ENCODE peak calls at places on chromosome 7, in five cellular contexts. O is GM13977, Z is cardiac fibroblast, I is transverse colon, R is B cell. D is an unnamed sample.

GRCh38 chr7:26307226-26307625 is 15.6 kb downstream of the SNX10 start:
- DNase-seq in O (no peak), Z (peak), I (peak), R (no peak), D (peak)

GRCh38 chr7:16913643-16914042 is 31.9 kb upstream of the AGR3 start:
- DNase-seq in O (no peak), Z (no peak), I (no peak), R (no peak), D (no peak)

GRCh38 chr7:12423355-12423994 is 19.8 kb upstream of the VWDE start:
- DNase-seq in O (no peak), Z (no peak), I (no peak), R (no peak), D (no peak)

GRCh38 chr7:76285604-76286374 is 16.7 kb upstream of the HSPB1 start:
- DNase-seq in O (no peak), Z (no peak), I (no peak), R (no peak), D (no peak)

GRCh38 chr7:83547526-83547925 is 101.4 kb downstream of the SEMA3E start:
- DNase-seq in O (peak), Z (peak), I (no peak), R (no peak), D (no peak)

GRCh38 chr7:123131140-123131539 is 68.6 kb downstream of the SLC13A1 start:
- DNase-seq in O (no peak), Z (no peak), I (no peak), R (no peak), D (no peak)

GRCh38 chr7:81845628-81846259 is 75.9 kb upstream of the HGF start:
- DNase-seq in O (no peak), Z (peak), I (no peak), R (no peak), D (no peak)

GRCh38 chr7:17521437-17521836 is 223.0 kb downstream of the AHR start:
- DNase-seq in O (no peak), Z (peak), I (no peak), R (no peak), D (no peak)

GRCh38 chr7:36958094-36958718 is 233.9 kb upstream of the AOAH start:
- DNase-seq in O (no peak), Z (no peak), I (no peak), R (no peak), D (no peak)

GRCh38 chr7:120280743-120281142 is 7.8 kb downstream of the KCND2 start:
- DNase-seq in O (no peak), Z (peak), I (no peak), R (no peak), D (no peak)

GRCh38 chr7:65307651-65308299 is 65.9 kb upstream of the ZNF92 start:
- DNase-seq in O (peak), Z (peak), I (peak), R (peak), D (no peak)

GRCh38 chr7:36923831-36924555 is 199.7 kb upstream of the AOAH start:
- DNase-seq in O (no peak), Z (no peak), I (peak), R (no peak), D (no peak)

GRCh38 chr7:159032310-159032709 is 112.4 kb downstream of the VIPR2 start:
- DNase-seq in O (no peak), Z (no peak), I (peak), R (no peak), D (no peak)

GRCh38 chr7:46651070-46651469 is 730.0 kb upstream of the IGFBP3 start:
- DNase-seq in O (no peak), Z (no peak), I (peak), R (no peak), D (no peak)

GRCh38 chr7:114785496-114785895 is 136.4 kb upstream of the MDFIC start:
- DNase-seq in O (no peak), Z (peak), I (no peak), R (no peak), D (no peak)

GRCh38 chr7:147279951-147280350 is 1163.3 kb downstream of the CNTNAP2 start:
- DNase-seq in O (no peak), Z (no peak), I (no peak), R (no peak), D (no peak)

GRCh38 chr7:96861-97260 is 95.5 kb upstream of the FAM20C start:
- DNase-seq in O (no peak), Z (no peak), I (no peak), R (no peak), D (no peak)

DNA sequence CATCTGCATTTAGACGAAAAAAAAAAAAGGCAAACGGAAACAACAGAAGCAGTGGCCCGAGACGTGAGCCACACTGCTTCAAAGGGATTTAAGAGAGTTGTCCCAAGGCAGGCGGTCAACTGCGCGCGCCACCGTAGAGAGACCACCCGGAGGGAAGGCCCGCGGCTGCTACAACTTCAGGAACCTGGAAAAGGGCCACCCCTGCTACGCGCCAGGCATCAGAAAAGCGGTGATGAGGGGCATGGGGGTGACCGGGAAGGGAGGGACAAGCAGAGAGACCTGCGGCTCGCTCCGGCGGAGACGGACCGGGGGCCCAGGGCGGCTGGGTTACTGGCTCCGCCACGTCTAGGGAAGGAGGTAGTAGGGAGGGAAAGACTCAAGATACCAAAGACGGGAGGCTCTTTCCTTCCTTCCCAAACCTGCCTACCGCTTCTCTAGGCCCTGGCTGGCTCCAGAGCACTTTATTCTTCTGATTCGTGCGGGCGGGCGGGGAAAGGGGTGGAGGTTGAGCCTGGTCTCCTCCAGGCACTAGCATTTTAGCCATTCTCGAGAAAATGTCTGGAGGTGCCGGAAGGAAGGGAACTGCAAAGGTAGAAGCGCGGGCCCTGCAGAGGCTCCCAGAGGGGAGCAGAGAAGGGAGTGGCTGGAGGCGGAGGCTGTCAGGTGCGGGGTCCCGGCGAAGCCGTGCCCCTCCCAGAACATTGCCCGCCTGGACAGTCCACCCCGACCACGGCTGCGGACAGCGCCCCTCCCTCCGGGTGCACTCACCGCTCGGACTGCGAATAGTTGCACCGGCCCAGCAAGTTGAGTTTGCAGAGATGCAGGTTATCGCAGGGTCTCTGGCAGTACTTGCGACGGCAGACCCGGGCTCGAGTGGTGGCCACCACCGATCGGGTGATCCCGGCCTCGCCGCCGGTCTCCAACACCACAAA is 998 bp downstream of the ZC3HAV1 start:
- DNase-seq in O (peak), Z (peak), I (peak), R (peak), D (no peak)
- TF ChIP-seq CTCF in O (no peak), Z (no peak), I (no peak), R (no peak), D (no peak)

DNA sequence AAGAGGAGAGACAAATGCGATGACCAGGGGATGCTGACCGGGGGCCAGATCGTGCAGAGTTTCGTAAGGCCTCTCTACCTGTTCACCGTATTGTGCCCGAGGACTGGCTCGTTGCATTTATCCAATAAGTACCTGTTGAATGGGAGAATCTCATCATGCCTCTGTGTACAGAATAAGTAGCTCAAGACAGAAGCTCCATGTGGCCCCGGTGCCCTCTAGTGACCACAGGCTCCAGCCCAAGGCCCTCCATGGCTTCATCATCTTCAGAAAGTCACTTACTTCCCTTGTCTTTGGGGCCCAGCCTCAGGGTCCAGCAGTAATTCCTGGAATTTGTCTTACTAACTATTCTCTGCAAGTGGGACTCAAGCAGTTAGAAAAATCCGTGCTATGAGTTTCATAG is 151.0 kb downstream of the CHN2 start:
- DNase-seq in O (no peak), Z (peak), I (peak), R (no peak), D (no peak)
- TF ChIP-seq CTCF in O (no peak), Z (peak), I (peak), R (no peak), D (peak)

DNA sequence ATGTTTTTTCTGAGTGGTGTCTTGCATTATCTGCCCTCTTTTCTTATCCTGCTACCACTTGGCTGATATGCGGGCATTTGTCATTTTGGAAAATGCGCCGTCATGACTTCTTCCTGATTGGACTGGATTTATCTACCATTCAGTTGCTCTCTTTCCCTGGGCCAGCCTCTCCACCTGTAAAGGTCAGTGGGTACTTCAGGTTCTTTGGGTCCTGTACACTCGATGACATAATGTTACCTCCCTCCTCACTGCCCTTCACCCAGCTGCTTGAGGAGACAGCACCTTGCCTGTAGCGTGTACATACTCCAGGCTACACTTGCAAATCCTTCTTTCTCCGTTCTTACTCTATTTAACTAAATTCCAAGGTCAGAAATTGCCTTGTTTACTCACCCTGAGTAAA is 83.7 kb downstream of the RBM33 start:
- DNase-seq in O (no peak), Z (no peak), I (no peak), R (no peak), D (no peak)
- TF ChIP-seq CTCF in O (no peak), Z (no peak), I (no peak), R (no peak), D (no peak)

DNA sequence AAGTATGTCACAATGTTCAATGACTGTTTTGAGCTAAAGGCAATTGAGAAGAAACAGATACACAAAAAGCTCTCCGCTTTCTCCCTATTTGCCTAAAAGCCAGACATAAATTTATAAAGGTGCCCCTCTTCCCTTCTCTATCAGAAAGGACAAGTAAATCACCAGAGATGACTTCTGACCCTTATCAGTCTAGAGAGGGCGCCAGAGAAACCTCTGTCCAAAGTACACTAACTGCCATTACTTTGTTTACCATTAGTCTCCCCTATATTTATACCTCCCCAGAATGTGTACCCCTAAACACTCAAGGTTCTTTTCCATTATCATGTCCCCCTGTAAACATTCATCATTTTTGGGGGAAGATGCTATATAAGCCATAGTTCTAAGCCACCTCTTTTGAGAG is 49.3 kb downstream of the TPK1 start:
- DNase-seq in O (peak), Z (no peak), I (no peak), R (no peak), D (no peak)
- TF ChIP-seq CTCF in O (peak), Z (no peak), I (no peak), R (peak), D (peak)

DNA sequence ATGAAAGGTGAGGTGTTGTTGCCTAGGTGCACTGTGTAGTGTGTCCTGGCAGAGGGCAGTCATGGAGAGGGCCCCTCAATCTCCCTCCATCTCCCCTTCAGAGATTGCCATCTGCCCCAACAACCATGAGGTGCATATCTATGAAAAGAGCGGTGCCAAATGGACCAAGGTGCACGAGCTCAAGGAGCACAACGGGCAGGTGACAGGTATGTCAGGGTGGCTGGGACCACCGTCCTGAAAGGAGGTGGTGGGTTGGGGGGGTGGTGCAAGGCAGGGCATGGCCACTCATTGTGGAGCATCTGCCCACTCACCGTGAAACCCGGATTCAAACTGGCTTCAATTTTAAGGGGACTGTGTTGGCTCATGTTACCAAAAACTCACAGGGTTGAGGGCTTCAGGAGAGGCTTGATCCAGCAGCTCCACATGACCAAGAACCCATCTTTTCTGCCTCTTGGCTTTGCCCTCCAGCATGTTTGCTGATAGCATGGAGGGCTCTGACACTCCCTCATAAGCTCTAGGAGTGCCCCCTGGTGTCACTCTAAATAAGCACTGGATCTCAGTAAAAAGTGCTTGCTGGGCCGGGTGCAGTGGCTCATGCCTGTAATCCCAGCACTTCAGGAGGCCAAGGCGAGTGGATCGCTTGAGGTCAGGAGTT is 12.2 kb downstream of the ARPC1B start:
- DNase-seq in O (no peak), Z (peak), I (no peak), R (no peak), D (no peak)
- TF ChIP-seq CTCF in O (peak), Z (peak), I (no peak), R (peak), D (peak)

GRCh38 chr7:116598278-116598677 is 73.4 kb downstream of the CAV1 start:
- DNase-seq in O (no peak), Z (no peak), I (no peak), R (no peak), D (no peak)
- TF ChIP-seq CTCF in O (peak), Z (peak), I (no peak), R (no peak), D (no peak)

GRCh38 chr7:98836811-98837631 is 32.8 kb downstream of the TMEM130 start:
- DNase-seq in O (peak), Z (peak), I (peak), R (no peak), D (no peak)
- TF ChIP-seq CTCF in O (peak), Z (peak), I (peak), R (peak), D (peak)

DNA sequence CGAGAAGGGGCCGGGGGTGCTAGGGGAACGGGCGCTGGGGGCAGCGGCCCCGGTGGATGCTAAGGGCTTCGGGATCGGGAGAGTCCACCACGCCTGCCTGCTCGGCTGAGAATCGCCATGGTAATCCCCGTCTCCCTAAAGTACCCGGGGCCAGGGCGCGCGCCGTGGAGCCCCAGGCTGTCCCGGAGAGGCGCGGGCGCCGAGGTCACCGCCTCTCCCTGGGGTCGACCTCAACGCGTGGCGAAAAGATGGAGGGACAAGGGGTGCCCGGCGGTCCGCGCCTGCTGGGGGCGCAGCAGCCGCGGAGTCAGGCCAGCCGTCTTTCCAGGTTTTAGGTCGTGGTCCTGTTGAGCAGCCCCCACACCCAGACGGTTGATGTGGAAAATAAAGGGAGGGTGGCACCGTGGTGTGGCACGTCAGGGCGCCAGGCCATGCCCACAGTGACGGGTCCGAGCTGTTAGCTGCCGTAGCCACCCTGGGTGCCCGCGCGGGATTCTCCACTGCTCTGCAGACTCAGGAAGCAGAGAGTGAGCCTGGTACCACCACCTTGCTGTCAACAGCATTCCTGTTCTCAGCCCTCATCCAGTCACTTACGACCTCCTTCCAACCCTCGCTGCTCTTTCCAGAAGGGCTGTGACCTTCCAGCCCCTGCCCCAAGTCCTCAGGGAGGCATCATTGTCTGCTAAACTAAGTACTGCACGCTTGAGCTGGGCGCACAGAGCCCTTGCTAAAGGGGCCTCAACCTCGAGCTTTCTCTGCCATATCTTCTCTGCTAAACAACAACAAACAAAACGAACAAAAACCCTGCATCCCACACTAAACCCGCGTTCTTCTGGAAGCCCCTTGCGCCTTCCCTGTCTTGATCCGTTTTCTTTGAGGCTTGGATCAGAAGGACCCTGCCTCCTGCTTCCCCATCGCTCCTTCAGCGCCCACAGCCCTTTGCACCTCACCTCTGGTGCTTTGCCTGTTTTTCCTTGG is 666 bp downstream of the SMKR1 start:
- DNase-seq in O (no peak), Z (no peak), I (no peak), R (no peak), D (no peak)
- TF ChIP-seq CTCF in O (peak), Z (no peak), I (no peak), R (no peak), D (no peak)

DNA sequence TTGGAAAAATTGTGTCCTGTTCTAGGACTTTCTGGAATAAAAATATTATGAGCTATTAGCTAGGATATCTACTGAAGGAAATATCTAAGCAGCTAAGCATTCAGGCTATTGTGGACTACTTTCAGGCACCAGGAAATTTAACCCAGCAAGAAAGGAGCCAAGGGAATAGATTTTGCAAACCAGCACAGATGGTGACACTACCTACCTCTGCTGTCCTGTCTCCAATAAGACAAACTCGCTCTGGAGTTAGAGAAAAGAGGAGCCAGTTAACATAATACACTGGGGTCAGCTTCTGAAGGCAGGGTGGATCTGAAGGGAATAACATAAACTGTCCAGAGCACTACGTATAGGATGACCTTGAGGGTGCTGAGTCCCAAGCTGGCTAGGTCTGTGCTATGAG is 223.7 kb upstream of the PRSS58 start:
- DNase-seq in O (no peak), Z (peak), I (no peak), R (no peak), D (no peak)
- TF ChIP-seq CTCF in O (no peak), Z (peak), I (no peak), R (no peak), D (no peak)

GRCh38 chr7:3670898-3671297 is 369.8 kb downstream of the SDK1 start:
- DNase-seq in O (no peak), Z (peak), I (no peak), R (no peak), D (no peak)

GRCh38 chr7:3668743-3669142 is 367.7 kb downstream of the SDK1 start:
- DNase-seq in O (no peak), Z (no peak), I (no peak), R (no peak), D (no peak)

GRCh38 chr7:3678411-3678810 is 377.4 kb downstream of the SDK1 start:
- DNase-seq in O (no peak), Z (no peak), I (no peak), R (no peak), D (no peak)

GRCh38 chr7:3673524-3673923 is 372.5 kb downstream of the SDK1 start:
- DNase-seq in O (no peak), Z (peak), I (peak), R (no peak), D (no peak)
- TF ChIP-seq CTCF in O (peak), Z (peak), I (peak), R (no peak), D (no peak)

D was measured in CD14-positive monocyte.